ENCODE peak calls at places on chromosome 18, in four cellular contexts. V is AG08395, F is A549, J is amygdala. R is an unnamed sample.

GRCh38 chr18:56085561-56085960 is 497.6 kb upstream of the TCF4 start:
- DNase-seq in V (peak; percentile 82), F (no peak), J (no peak), R (no peak)

GRCh38 chr18:65725421-65726050 is 25.3 kb upstream of the CDH7 start:
- DNase-seq in V (no peak), F (peak; percentile 36), J (no peak), R (no peak)

GRCh38 chr18:72544092-72544886 is at the start of gene CBLN2:
- DNase-seq in V (peak; percentile 61), F (peak; percentile 58), J (peak; percentile 48), R (peak; percentile 84)

GRCh38 chr18:63090334-63090733 is 229.2 kb downstream of the BCL2 start:
- DNase-seq in V (no peak), F (no peak), J (no peak), R (no peak)

GRCh38 chr18:55546873-55547704 is 40.9 kb downstream of the TCF4 start:
- DNase-seq in V (peak; percentile 58), F (no peak), J (no peak), R (peak; percentile 58)

GRCh38 chr18:58455318-58455950 is 173.5 kb downstream of the ALPK2 start:
- DNase-seq in V (no peak), F (no peak), J (no peak), R (no peak)

GRCh38 chr18:63505566-63506335 is 29.0 kb downstream of the SERPINB5 start:
- DNase-seq in V (peak; percentile 50), F (peak; percentile 15), J (no peak), R (no peak)

GRCh38 chr18:5768454-5768853 is 126.9 kb downstream of the TMEM200C start:
- DNase-seq in V (no peak), F (no peak), J (no peak), R (no peak)

GRCh38 chr18:57909620-57910019 is 106.5 kb upstream of the ATP8B1 start:
- DNase-seq in V (no peak), F (no peak), J (no peak), R (no peak)

GRCh38 chr18:61683856-61684255 is 209.0 kb downstream of the RNF152 start:
- DNase-seq in V (no peak), F (no peak), J (no peak), R (no peak)

GRCh38 chr18:56823986-56824385 is 172.8 kb downstream of the WDR7 start:
- DNase-seq in V (no peak), F (no peak), J (no peak), R (no peak)

GRCh38 chr18:6315556-6316331 is 99.0 kb downstream of the L3MBTL4 start:
- DNase-seq in V (no peak), F (peak; percentile 1), J (no peak), R (no peak)

GRCh38 chr18:41075212-41075611 is 879.8 kb upstream of the PIK3C3 start:
- DNase-seq in V (peak; percentile 46), F (peak; percentile 1), J (no peak), R (no peak)

GRCh38 chr18:23824235-23824634 is 135.0 kb downstream of the LAMA3 start:
- DNase-seq in V (no peak), F (no peak), J (no peak), R (no peak)

GRCh38 chr18:35549515-35549914 is 32.0 kb upstream of the GALNT1 start:
- DNase-seq in V (no peak), F (no peak), J (no peak), R (no peak)

GRCh38 chr18:32732165-32732564 is 40.7 kb downstream of the KLHL14 start:
- DNase-seq in V (no peak), F (no peak), J (no peak), R (no peak)

GRCh38 chr18:40867452-40867851 is 1087.6 kb upstream of the PIK3C3 start:
- DNase-seq in V (peak; percentile 32), F (peak; percentile 40), J (no peak), R (no peak)

GRCh38 chr18:68826111-68826510 is 28.2 kb downstream of the CCDC102B start:
- DNase-seq in V (peak; percentile 66), F (no peak), J (no peak), R (no peak)

GRCh38 chr18:446941-447560 is 53.5 kb downstream of the COLEC12 start:
- DNase-seq in V (no peak), F (no peak), J (no peak), R (no peak)

GRCh38 chr18:49623571-49623970 is 61.7 kb downstream of the LIPG start:
- DNase-seq in V (no peak), F (no peak), J (no peak), R (no peak)

GRCh38 chr18:62201870-62202269 is 14.8 kb downstream of the RELCH start:
- DNase-seq in V (no peak), F (no peak), J (no peak), R (no peak)

GRCh38 chr18:4096501-4096900 is 358.6 kb downstream of the DLGAP1 start:
- DNase-seq in V (peak; percentile 2), F (peak; percentile 21), J (no peak), R (no peak)

GRCh38 chr18:41532344-41533086 is 422.5 kb upstream of the PIK3C3 start:
- DNase-seq in V (no peak), F (no peak), J (no peak), R (no peak)

GRCh38 chr18:23690505-23691068 is 1.3 kb downstream of the LAMA3 start:
- DNase-seq in V (no peak), F (peak; percentile 52), J (no peak), R (no peak)

GRCh38 chr18:39835303-39836030 is 2119.6 kb upstream of the PIK3C3 start:
- DNase-seq in V (no peak), F (peak; percentile 1), J (no peak), R (no peak)

GRCh38 chr18:12253517-12254136 is 534 bp upstream of the CIDEA start:
- DNase-seq in V (no peak), F (no peak), J (no peak), R (no peak)

GRCh38 chr18:54119524-54120019 is 104.9 kb downstream of the MBD2 start:
- DNase-seq in V (peak; percentile 58), F (peak; percentile 57), J (peak; percentile 5), R (no peak)

GRCh38 chr18:50080932-50081560 is 113.9 kb downstream of the MYO5B start:
- DNase-seq in V (no peak), F (no peak), J (no peak), R (no peak)

GRCh38 chr18:23114911-23115310 is 20.4 kb upstream of the CABLES1 start:
- DNase-seq in V (no peak), F (peak; percentile 75), J (no peak), R (no peak)

GRCh38 chr18:48861181-48861715 is 89.5 kb downstream of the SMAD7 start:
- DNase-seq in V (no peak), F (no peak), J (no peak), R (no peak)

R was measured in posterior cingulate gyrus.